ENCODE peak calls at places on chromosome 6, in nine cellular contexts. R, Y, O, W, Z, H, F, D and U are unnamed samples. For H4K20me1, the result is how much of the 10 kb centered on the place peaks cover.

GRCh38 chr6:153618371-153619328 is 420.4 kb upstream of the OPRM1 start:
- DNase-seq in R (no peak), Y (no peak), O (no peak), W (no peak), Z (no peak), H (no peak), F (no peak), D (no peak), U (no peak)

GRCh38 chr6:158043586-158044524 is 62.2 kb downstream of the SYNJ2 start:
- DNase-seq in R (no peak), Y (no peak), O (no peak), W (no peak), Z (no peak), H (no peak), F (no peak), D (peak), U (no peak)

GRCh38 chr6:23446394-23447001 is 679.5 kb upstream of the NRSN1 start:
- DNase-seq in R (peak), Y (peak), O (peak), W (no peak), Z (no peak), H (peak), F (peak), D (no peak), U (peak)

GRCh38 chr6:20096506-20096905 is 115.8 kb downstream of the MBOAT1 start:
- DNase-seq in R (no peak), Y (no peak), O (no peak), W (no peak), Z (no peak), H (no peak), F (no peak), D (no peak), U (no peak)

GRCh38 chr6:13384506-13384905 is 56.2 kb upstream of the TBC1D7 start:
- DNase-seq in R (no peak), Y (no peak), O (no peak), W (no peak), Z (no peak), H (no peak), F (no peak), D (no peak), U (no peak)

GRCh38 chr6:30685157-30685976 is 1.1 kb downstream of the PPP1R18 start:
- DNase-seq in R (peak), Y (peak), O (no peak), W (peak), Z (no peak), H (no peak), F (no peak), D (no peak), U (peak)

GRCh38 chr6:36719126-36719525 is 21.5 kb downstream of the RAB44 start:
- DNase-seq in R (no peak), Y (no peak), O (no peak), W (no peak), Z (no peak), H (no peak), F (no peak), D (no peak), U (no peak)

GRCh38 chr6:163404825-163405265 is 9.7 kb upstream of the QKI start:
- DNase-seq in R (peak), Y (no peak), O (no peak), W (no peak), Z (no peak), H (no peak), F (peak), D (no peak), U (peak)

GRCh38 chr6:2209226-2209809 is 36.1 kb downstream of the GMDS start:
- DNase-seq in R (peak), Y (peak), O (peak), W (peak), Z (peak), H (peak), F (peak), D (peak), U (peak)

GRCh38 chr6:139939189-139939979 is 564.9 kb upstream of the CITED2 start:
- DNase-seq in R (no peak), Y (no peak), O (no peak), W (no peak), Z (peak), H (no peak), F (peak), D (no peak), U (no peak)

GRCh38 chr6:82741325-82741995 is 324.2 kb downstream of the UBE3D start:
- DNase-seq in R (no peak), Y (no peak), O (no peak), W (no peak), Z (no peak), H (no peak), F (no peak), D (no peak), U (no peak)

GRCh38 chr6:15332441-15332840 is 86.6 kb downstream of the JARID2 start:
- DNase-seq in R (peak), Y (no peak), O (peak), W (no peak), Z (no peak), H (no peak), F (no peak), D (no peak), U (no peak)
- H4K20me1 ChIP-seq in R (under half), Y (under half), O (half or more), W (half or more), Z (half or more), H (under half), F (half or more), D (under half), U (under half)

GRCh38 chr6:133892444-133893323 is 3.8 kb downstream of the TCF21 start:
- DNase-seq in R (peak), Y (no peak), O (peak), W (no peak), Z (no peak), H (peak), F (peak), D (peak), U (no peak)

GRCh38 chr6:133893324-133893692 is 4.4 kb downstream of the TCF21 start:
- DNase-seq in R (no peak), Y (no peak), O (no peak), W (no peak), Z (no peak), H (no peak), F (no peak), D (no peak), U (no peak)

GRCh38 chr6:133891814-133892443 is 3.0 kb downstream of the TCF21 start:
- DNase-seq in R (no peak), Y (no peak), O (no peak), W (no peak), Z (no peak), H (peak), F (no peak), D (no peak), U (peak)

GRCh38 chr6:133889557-133890301 is 816 bp downstream of the TCF21 start:
- DNase-seq in R (peak), Y (no peak), O (peak), W (no peak), Z (no peak), H (peak), F (peak), D (peak), U (no peak)

GRCh38 chr6:133890941-133891813 is 2.3 kb downstream of the TCF21 start:
- DNase-seq in R (peak), Y (peak), O (peak), W (no peak), Z (no peak), H (peak), F (peak), D (peak), U (peak)
- H3K27ac ChIP-seq in R (peak), Y (no peak), O (peak), W (no peak), Z (no peak), H (no peak), F (no peak), D (no peak), U (no peak)

GRCh38 chr6:7331452-7331851 is 18.5 kb upstream of the SSR1 start:
- DNase-seq in R (no peak), Y (no peak), O (no peak), W (no peak), Z (no peak), H (no peak), F (no peak), D (no peak), U (no peak)

GRCh38 chr6:7334685-7335084 is 21.7 kb upstream of the SSR1 start:
- DNase-seq in R (no peak), Y (no peak), O (no peak), W (no peak), Z (no peak), H (no peak), F (no peak), D (no peak), U (no peak)

GRCh38 chr6:7332090-7332745 is 19.2 kb upstream of the SSR1 start:
- DNase-seq in R (no peak), Y (no peak), O (no peak), W (no peak), Z (no peak), H (no peak), F (peak), D (no peak), U (no peak)

GRCh38 chr6:7338031-7338430 is 25.0 kb upstream of the SSR1 start:
- DNase-seq in R (peak), Y (no peak), O (no peak), W (no peak), Z (no peak), H (no peak), F (no peak), D (no peak), U (no peak)

GRCh38 chr6:7335519-7335918 is 22.5 kb upstream of the SSR1 start:
- DNase-seq in R (no peak), Y (no peak), O (no peak), W (no peak), Z (no peak), H (no peak), F (no peak), D (no peak), U (no peak)
- H4K20me1 ChIP-seq in R (under half), Y (under half), O (under half), W (under half), Z (under half), H (under half), F (under half), D (under half), U (under half)

GRCh38 chr6:3913077-3913957 is 64.1 kb downstream of the FAM50B start:
- DNase-seq in R (peak), Y (no peak), O (peak), W (no peak), Z (peak), H (no peak), F (no peak), D (no peak), U (peak)
- H3K27ac ChIP-seq in R (peak), Y (no peak), O (no peak), W (no peak), Z (peak), H (peak), F (no peak), D (no peak), U (peak)

DNA sequence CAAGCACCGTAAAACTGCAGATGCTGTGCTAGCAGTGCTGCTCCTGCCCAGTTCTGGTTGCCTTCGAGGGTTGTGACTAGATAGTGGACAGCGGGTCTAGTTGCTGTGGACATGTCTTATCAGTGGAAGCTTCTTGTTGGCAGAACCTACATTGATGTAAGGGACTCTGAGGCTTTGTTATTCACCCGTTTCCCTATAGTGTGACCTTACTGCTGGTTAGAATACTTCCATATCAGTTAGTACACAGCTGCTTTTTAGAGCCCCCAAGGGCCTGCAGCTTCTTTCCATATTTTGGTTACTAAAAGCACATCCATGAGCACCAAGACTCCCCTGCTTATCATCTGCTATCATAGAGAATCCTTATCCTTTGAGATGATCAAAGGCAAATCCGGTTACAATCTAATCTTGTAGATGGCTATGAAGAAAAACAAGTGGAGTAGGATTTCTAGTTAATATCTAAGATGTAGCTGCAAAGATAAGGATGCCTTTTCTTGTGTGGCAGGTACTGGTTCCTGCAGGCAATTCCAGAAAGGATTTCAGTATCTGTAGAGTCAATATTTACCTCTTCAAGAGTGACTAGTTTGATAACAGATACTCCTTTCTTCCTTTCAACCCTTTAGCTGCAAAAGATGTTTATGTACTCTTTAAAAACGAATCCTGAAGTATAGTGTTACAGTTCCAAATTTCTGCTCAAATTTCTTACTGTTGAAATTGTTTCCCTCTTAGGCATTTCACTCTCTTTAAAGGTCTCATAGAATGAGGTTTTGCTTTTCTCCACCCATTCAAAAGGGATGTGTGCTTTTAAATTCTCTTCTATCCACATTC is 163.6 kb downstream of the JARID2 start:
- DNase-seq in R (no peak), Y (no peak), O (no peak), W (no peak), Z (peak), H (no peak), F (no peak), D (no peak), U (no peak)
- H4K20me1 ChIP-seq in R (under half), Y (under half), O (half or more), W (half or more), Z (under half), H (under half), F (under half), D (under half), U (under half)

GRCh38 chr6:144797881-144798589 is 512.9 kb downstream of the UTRN start:
- DNase-seq in R (peak), Y (no peak), O (peak), W (no peak), Z (no peak), H (no peak), F (no peak), D (no peak), U (peak)
- H3K27ac ChIP-seq in R (peak), Y (no peak), O (peak), W (no peak), Z (no peak), H (peak), F (no peak), D (no peak), U (peak)